ENCODE peak calls at places on chromosomes 6 and 20, in four cellular contexts. Y is SK-N-SH, K is HCT116, U is neural progenitor cell. B is an unnamed sample.

GRCh38 chr6:101434601-101435000 is 41.1 kb downstream of the GRIK2 start:
- DNase-seq in Y (no peak), K (no peak), U (no peak), B (no peak)

GRCh38 chr6:111971866-111972532 is 81.9 kb upstream of the CCN6 start:
- DNase-seq in K (no peak), U (no peak), Y (no peak), B (no peak)

GRCh38 chr6:74574794-74575193 is 631.1 kb downstream of the COL12A1 start:
- DNase-seq in U (peak), Y (peak), K (peak), B (no peak)

GRCh38 chr6:50850223-50850751 is 31.6 kb downstream of the TFAP2B start:
- DNase-seq in U (peak), K (no peak), Y (peak), B (peak)

GRCh38 chr6:170177383-170178265 is 113.3 kb downstream of the DLL1 start:
- DNase-seq in U (no peak), K (no peak), Y (peak), B (peak)

GRCh38 chr6:674956-675355 is 18.0 kb downstream of the EXOC2 start:
- DNase-seq in Y (no peak), K (no peak), U (no peak), B (no peak)

GRCh38 chr6:36820700-36821580 is 18.3 kb downstream of the CPNE5 start:
- DNase-seq in K (no peak), U (peak), Y (no peak), B (no peak)

GRCh38 chr6:89952696-89953095 is 58.4 kb downstream of the GJA10 start:
- DNase-seq in K (no peak), Y (no peak), U (no peak), B (no peak)

GRCh38 chr20:24590193-24590982 is 121.0 kb downstream of the SYNDIG1 start:
- DNase-seq in U (no peak), K (no peak), Y (peak), B (no peak)

GRCh38 chr20:24378651-24379050 is 90.8 kb upstream of the SYNDIG1 start:
- DNase-seq in U (no peak), K (no peak), Y (no peak), B (no peak)

GRCh38 chr20:5001174-5002076 is at the start of gene SLC23A2:
- DNase-seq in U (peak), K (no peak), Y (peak), B (peak)

GRCh38 chr6:157036245-157036681 is 259.1 kb downstream of the ARID1B start:
- DNase-seq in U (no peak), K (no peak), Y (no peak), B (no peak)

GRCh38 chr6:34386316-34387137 is 5.9 kb downstream of the NUDT3 start:
- DNase-seq in U (no peak), Y (no peak), K (no peak), B (no peak)

GRCh38 chr6:72616406-72617015 is 5.4 kb upstream of the KCNQ5 start:
- DNase-seq in Y (peak), K (no peak), U (peak), B (no peak)

GRCh38 chr6:25835442-25836283 is 3.8 kb upstream of the SLC17A1 start:
- DNase-seq in Y (no peak), K (no peak), U (no peak), B (no peak)

GRCh38 chr6:124977067-124977908 is 15.1 kb downstream of the RNF217 start:
- DNase-seq in Y (no peak), U (no peak), K (no peak), B (no peak)

GRCh38 chr6:148524976-148525375 is 182.3 kb downstream of the SASH1 start:
- DNase-seq in Y (no peak), K (no peak), U (no peak), B (no peak)

GRCh38 chr6:137102851-137103492 is 58.2 kb upstream of the IL20RA start:
- DNase-seq in K (no peak), Y (no peak), U (no peak), B (no peak)

GRCh38 chr6:170174771-170175643 is 115.9 kb downstream of the DLL1 start:
- DNase-seq in Y (peak), K (no peak), U (no peak), B (peak)

GRCh38 chr20:63124092-63124781 is 91.7 kb downstream of the YTHDF1 start:
- DNase-seq in Y (no peak), U (no peak), K (no peak), B (no peak)

DNA sequence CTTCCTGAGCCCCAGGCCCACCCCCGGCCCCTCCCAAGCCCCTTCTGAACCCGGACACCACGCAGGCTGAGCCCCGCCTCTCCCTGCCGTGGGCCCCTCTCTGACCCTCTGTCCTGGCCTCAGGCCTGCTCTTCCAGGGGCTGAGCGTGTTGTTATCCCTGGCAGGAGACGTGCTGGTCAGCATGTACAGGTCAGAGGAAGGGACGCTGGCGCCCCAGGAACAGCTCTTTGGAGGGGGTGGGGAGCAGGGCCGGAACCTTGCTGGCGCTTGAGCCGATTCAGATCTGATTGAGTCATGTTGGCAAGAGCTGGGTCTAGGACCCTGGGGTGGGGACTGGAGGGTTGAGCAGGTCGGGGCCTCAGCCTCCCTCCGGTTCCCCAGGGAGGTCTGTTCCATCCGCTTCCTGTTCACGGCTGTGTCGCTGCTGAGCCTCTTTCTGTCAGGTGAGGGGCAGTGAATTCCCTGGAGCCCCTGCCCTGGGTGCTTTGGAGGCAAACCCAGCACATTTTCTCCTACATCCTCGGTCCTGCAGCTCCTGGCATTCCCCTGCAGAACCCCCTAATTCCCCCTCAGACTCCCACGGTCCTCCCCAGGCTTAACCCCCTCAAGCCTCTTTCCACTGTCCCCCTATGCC is 1.9 kb downstream of the SPAG4 start:
- DNase-seq in U (peak), Y (peak), K (no peak), B (peak)
- TF ChIP-seq CTCF in U (peak), Y (peak), K (peak), B (no peak)

GRCh38 chr6:43887906-43888683 is 118.1 kb downstream of the VEGFA start:
- DNase-seq in U (no peak), Y (no peak), K (no peak), B (peak)
- H3K9ac ChIP-seq in U (no peak), Y (no peak), K (no peak), B (no peak)

DNA sequence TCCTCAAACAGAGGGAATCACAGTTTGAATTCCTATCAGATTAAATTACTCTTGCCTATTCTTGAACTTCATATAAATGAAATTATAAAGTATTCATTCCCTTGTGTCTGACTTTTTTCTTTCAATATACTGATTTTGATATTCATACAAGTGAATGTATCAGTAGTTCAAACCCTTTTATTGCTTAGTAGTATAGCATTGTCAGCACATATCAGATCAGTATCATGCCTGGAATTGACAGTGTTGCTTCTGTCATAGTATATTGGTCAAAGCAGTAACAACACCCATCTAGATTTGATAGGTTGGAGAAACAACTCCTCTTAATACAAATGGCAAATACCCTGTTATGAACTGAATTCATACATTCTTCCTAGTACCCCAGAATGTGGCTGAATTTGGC is 89.1 kb upstream of the SLC35F1 start:
- DNase-seq in Y (no peak), U (no peak), K (no peak), B (no peak)
- TF ChIP-seq CTCF in Y (no peak), U (no peak), K (no peak), B (no peak)

DNA sequence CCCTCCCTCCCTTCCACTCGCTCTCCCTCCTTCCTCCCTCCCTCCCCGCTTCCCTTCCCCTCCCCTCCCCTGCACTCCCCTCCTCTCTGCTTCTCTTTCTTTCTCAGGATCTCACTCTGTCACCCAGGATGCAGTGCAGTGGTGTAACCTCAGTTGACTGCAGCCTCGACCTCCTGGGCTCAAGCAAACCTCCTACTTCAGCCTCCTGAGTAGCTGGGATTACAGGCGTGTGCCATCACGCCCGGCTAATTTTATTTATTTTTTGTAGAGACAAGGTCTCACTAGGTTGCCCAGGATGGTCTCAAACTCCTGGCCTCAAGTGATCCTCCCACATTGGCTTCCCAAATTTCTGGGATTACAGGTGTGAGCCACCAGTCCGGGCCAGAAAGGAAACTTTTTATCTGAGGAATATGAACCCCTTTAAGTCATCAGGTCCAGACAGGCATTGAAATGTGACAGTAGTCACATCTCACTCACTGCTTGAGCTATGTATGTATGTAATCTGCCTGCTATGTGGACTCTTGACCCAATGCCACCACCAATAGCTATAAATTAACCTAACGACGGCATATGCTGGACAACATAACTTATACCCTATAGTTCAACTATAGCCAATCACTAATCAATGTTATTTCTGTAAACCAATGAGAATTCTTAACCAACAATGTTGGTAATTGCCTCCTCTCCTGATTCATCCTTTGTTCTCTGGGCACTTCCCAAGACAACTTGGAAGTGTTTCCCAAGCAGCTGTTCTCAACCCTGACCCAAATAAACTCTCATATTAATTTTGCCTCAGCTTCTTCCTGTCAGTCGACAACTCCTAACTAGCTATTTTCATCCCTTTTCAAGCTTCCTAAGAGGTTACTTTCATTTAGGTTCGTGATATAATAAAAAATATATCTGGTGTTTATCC is 23.9 kb upstream of the SERPINB1 start:
- DNase-seq in U (no peak), Y (no peak), K (no peak), B (no peak)
- H3K9ac ChIP-seq in U (no peak), Y (no peak), K (peak), B (no peak)

GRCh38 chr6:167487706-167488664 is 163.1 kb downstream of the TTLL2 start:
- DNase-seq in K (no peak), Y (no peak), U (no peak), B (no peak)

GRCh38 chr6:167479967-167480653 is 155.2 kb downstream of the TTLL2 start:
- DNase-seq in K (no peak), U (no peak), Y (no peak), B (no peak)

GRCh38 chr6:167481527-167481926 is 156.6 kb downstream of the TTLL2 start:
- DNase-seq in U (no peak), K (no peak), Y (no peak), B (no peak)

DNA sequence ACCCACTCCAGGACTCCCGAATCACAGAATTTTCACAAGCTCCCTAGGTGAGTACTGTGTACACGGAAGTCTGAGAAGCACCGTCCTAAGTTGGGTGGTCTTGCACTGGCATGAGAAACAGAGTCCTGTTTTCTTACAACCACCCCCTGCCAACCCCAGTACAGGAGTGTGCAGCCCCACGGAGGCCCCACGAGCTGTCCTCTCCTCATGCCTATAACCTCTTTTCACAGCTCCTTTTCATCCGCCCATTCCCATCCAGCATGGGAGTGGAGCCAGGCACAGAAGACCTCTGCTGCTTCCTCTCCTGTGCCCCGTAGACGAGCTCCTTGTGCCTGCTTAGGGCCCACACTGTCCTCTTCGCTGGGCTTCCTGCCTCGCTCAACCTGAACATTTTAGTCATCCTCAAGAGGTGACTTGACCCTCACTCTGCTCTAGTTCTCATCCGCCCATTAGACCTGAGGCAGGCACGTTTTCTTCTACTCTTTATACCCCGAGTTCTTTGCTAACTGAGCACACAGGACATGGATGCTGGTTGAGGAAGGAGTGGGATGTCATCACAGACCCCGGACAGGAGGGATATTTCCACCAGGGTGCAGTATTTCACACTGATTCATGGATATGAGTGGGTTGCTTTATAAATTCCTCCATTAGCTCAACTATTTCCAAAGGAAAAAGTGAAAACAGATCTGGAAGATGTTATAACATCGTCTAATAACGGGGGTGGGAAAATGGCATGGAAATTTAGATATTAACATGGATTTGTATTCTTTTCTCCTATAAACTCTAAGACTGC is 160.5 kb downstream of the TTLL2 start:
- DNase-seq in U (no peak), K (no peak), Y (peak), B (no peak)
- TF ChIP-seq CTCF in U (peak), K (peak), Y (no peak), B (peak)

GRCh38 chr6:132506461-132506860 is 6.5 kb downstream of the STX7 start:
- DNase-seq in Y (no peak), U (no peak), K (no peak), B (no peak)

GRCh38 chr6:132504757-132505156 is 8.2 kb downstream of the STX7 start:
- DNase-seq in Y (no peak), K (no peak), U (no peak), B (no peak)

GRCh38 chr6:132511159-132511835 is 1.6 kb downstream of the STX7 start:
- DNase-seq in Y (no peak), U (no peak), K (no peak), B (no peak)

GRCh38 chr6:132505158-132505557 is 7.8 kb downstream of the STX7 start:
- DNase-seq in K (no peak), Y (no peak), U (no peak), B (no peak)

GRCh38 chr6:132506869-132507813 is 5.8 kb downstream of the STX7 start:
- DNase-seq in Y (no peak), U (no peak), K (no peak), B (no peak)
- H3K9ac ChIP-seq in Y (no peak), U (no peak), K (no peak), B (no peak)

DNA sequence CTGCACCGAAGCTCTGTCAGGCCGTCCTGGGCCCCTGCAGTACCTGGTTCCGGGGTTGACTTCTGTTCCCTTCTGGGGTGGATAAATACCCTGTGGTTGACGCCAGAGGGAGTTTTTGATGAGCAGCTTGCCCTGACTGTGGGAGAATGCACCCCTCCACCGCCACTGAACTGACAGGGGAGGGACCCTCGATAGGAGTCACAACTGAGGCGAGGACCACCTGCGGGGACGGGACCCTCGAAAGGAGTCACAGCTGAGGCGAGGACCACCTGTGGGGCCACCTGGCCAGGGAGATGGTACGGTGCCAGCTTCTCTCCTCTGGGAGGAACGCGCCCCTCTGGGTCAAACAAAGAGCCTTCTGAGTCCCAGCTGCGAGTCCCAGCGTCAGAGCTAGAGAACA is 100.1 kb upstream of the FRMD1 start:
- DNase-seq in K (no peak), Y (no peak), U (no peak), B (no peak)
- TF ChIP-seq CTCF in K (no peak), Y (no peak), U (peak), B (no peak)

GRCh38 chr20:45912344-45912682 is 358 bp upstream of the PLTP start:
- DNase-seq in U (no peak), K (no peak), Y (no peak), B (no peak)
- H3K9ac ChIP-seq in U (no peak), K (no peak), Y (peak), B (no peak)